ENCODE peak calls at places on chromosomes 16 and 17, in seven cellular contexts. T is ascending aorta; E is fibroblast of the aortic adventitia; N is A172; O is mucosa of descending colon; D is NCI-H146; M is stimulated activated CD8-positive, alpha-beta memory T cell treated with anti-CD3 and anti-CD28 coated beads, Interleukin-15, amount 100 ng/mL, for 1 hour. U is an unnamed sample.
A peak's percentile ranks its signal among the peaks of the same experiment; 100 is the strongest.

GRCh38 chr17:50834786-50835562 is 412 bp upstream of the WFIKKN2 start:
- DNase-seq in T (peak; percentile 60), E (peak; percentile 48), N (no peak), O (peak; percentile 24), D (peak; percentile 47), M (no peak), U (no peak)

GRCh38 chr17:11240041-11240801 is 792 bp upstream of the SHISA6 start:
- DNase-seq in T (no peak), E (no peak), N (no peak), O (peak; percentile 8), D (no peak), M (no peak), U (no peak)

GRCh38 chr17:15039366-15039765 is 225.8 kb downstream of the PMP22 start:
- DNase-seq in T (no peak), E (no peak), N (no peak), O (no peak), D (no peak), M (no peak), U (no peak)

GRCh38 chr16:85728879-85729278 is 22.0 kb downstream of the C16orf74 start:
- DNase-seq in T (no peak), E (no peak), N (no peak), O (no peak), D (no peak), M (no peak), U (no peak)

GRCh38 chr16:5916711-5917191 is 819.2 kb upstream of the EEF2KMT start:
- DNase-seq in T (no peak), E (no peak), N (no peak), O (no peak), D (no peak), M (no peak), U (no peak)

GRCh38 chr17:83100853-83101391 is 21.5 kb downstream of the METRNL start:
- DNase-seq in T (no peak), E (no peak), N (no peak), O (peak; percentile 37), D (peak; percentile 30), M (no peak), U (no peak)

GRCh38 chr17:44595216-44595775 is 38.0 kb downstream of the FZD2 start:
- DNase-seq in T (no peak), E (no peak), N (no peak), O (no peak), D (no peak), M (no peak), U (no peak)

GRCh38 chr16:31350275-31351005 is 4.5 kb upstream of the ITGAX start:
- DNase-seq in T (no peak), E (no peak), N (no peak), O (no peak), D (no peak), M (no peak), U (no peak)

GRCh38 chr17:43755389-43755875 is 3.2 kb downstream of the SOST start:
- DNase-seq in T (peak; percentile 71), E (peak; percentile 23), N (no peak), O (no peak), D (peak; percentile 65), M (no peak), U (no peak)

GRCh38 chr16:48359983-48360382 is 25.2 kb downstream of the SIAH1 start:
- DNase-seq in T (no peak), E (no peak), N (no peak), O (no peak), D (no peak), M (no peak), U (no peak)

GRCh38 chr17:50638572-50638850 is 3.8 kb downstream of the ABCC3 start:
- DNase-seq in T (no peak), E (no peak), N (peak; percentile 92), O (no peak), D (no peak), M (no peak), U (no peak)

GRCh38 chr16:11350531-11351335 is 5.5 kb downstream of the RMI2 start:
- DNase-seq in T (no peak), E (peak; percentile 86), N (no peak), O (no peak), D (no peak), M (no peak), U (no peak)

GRCh38 chr16:88662222-88662842 is 559 bp downstream of the MVD start:
- DNase-seq in T (peak; percentile 58), E (no peak), N (no peak), O (peak; percentile 52), D (no peak), M (no peak), U (no peak)